ENCODE peak calls at places on chromosomes 4 and X, in six cellular contexts. O, V, E, I, A and H are unnamed samples.
A peak's percentile ranks its signal among the peaks of the same experiment; 100 is the strongest.

GRCh38 chr4:44713125-44713524 is 13.2 kb downstream of the GNPDA2 start:
- DNase-seq in O (no peak), V (no peak), E (no peak), I (no peak), A (no peak), H (no peak)

GRCh38 chr4:182245541-182246245 is 2.5 kb downstream of the TENM3 start:
- DNase-seq in O (no peak), V (peak; percentile 35), E (no peak), I (no peak), A (no peak), H (no peak)

GRCh38 chrX:15204130-15204751 is 65.6 kb downstream of the ASB9 start:
- DNase-seq in O (no peak), V (no peak), E (no peak), I (no peak), A (no peak), H (peak; percentile 30)

GRCh38 chr4:5955856-5956255 is 62.4 kb downstream of the C4orf50 start:
- DNase-seq in O (no peak), V (no peak), E (no peak), I (no peak), A (no peak), H (peak; percentile 3)

GRCh38 chr4:124202106-124202505 is 510.4 kb downstream of the ANKRD50 start:
- DNase-seq in O (no peak), V (peak; percentile 70), E (no peak), I (no peak), A (peak; percentile 59), H (no peak)

GRCh38 chr4:88690355-88690754 is 7.3 kb downstream of the NAP1L5 start:
- DNase-seq in O (no peak), V (peak; percentile 82), E (no peak), I (peak; percentile 33), A (peak; percentile 80), H (no peak)

GRCh38 chrX:20053537-20053936 is 62.7 kb upstream of the BCLAF3 start:
- DNase-seq in O (no peak), V (no peak), E (no peak), I (no peak), A (no peak), H (no peak)

GRCh38 chr4:15805583-15806517 is 27.7 kb downstream of the CD38 start:
- DNase-seq in O (no peak), V (peak; percentile 70), E (peak; percentile 30), I (peak; percentile 79), A (peak; percentile 80), H (peak; percentile 27)

GRCh38 chrX:86383681-86384540 is 235.7 kb downstream of the DACH2 start:
- DNase-seq in O (no peak), V (no peak), E (no peak), I (no peak), A (no peak), H (no peak)

GRCh38 chrX:3219667-3220066 is 126.8 kb downstream of the MXRA5 start:
- DNase-seq in O (no peak), V (no peak), E (no peak), I (no peak), A (no peak), H (no peak)

GRCh38 chr4:175435437-175435836 is 376.6 kb downstream of the GPM6A start:
- DNase-seq in O (no peak), V (no peak), E (no peak), I (no peak), A (no peak), H (no peak)

GRCh38 chr4:151537726-151538125 is 128.8 kb downstream of the FHIP1A start:
- DNase-seq in O (no peak), V (peak; percentile 51), E (no peak), I (no peak), A (peak; percentile 53), H (no peak)

GRCh38 chrX:23694606-23695005 is 27.3 kb downstream of the PRDX4 start:
- DNase-seq in O (no peak), V (peak; percentile 62), E (peak; percentile 49), I (peak; percentile 72), A (peak; percentile 68), H (peak; percentile 8)

GRCh38 chr4:80422727-80423404 is 87.3 kb downstream of the CFAP299 start:
- DNase-seq in O (no peak), V (no peak), E (no peak), I (peak; percentile 6), A (no peak), H (no peak)

GRCh38 chrX:30488092-30488491 is 89.5 kb downstream of the TASL start:
- DNase-seq in O (no peak), V (peak; percentile 37), E (no peak), I (peak; percentile 43), A (peak; percentile 32), H (peak; percentile 15)

GRCh38 chrX:29872831-29873230 is 342.5 kb upstream of the MAGEB2 start:
- DNase-seq in O (no peak), V (no peak), E (no peak), I (no peak), A (no peak), H (no peak)

GRCh38 chr4:107640157-107640556 is 79.9 kb downstream of the PAPSS1 start:
- DNase-seq in O (no peak), V (no peak), E (no peak), I (peak; percentile 5), A (no peak), H (no peak)

GRCh38 chr4:188403272-188403671 is 264.0 kb downstream of the TRIML1 start:
- DNase-seq in O (no peak), V (peak; percentile 37), E (no peak), I (no peak), A (no peak), H (no peak)

GRCh38 chr4:82623284-82623683 is 61.5 kb upstream of the TMEM150C start:
- DNase-seq in O (no peak), V (peak; percentile 7), E (no peak), I (no peak), A (no peak), H (no peak)

GRCh38 chrX:7318246-7318645 is 170.3 kb upstream of the PUDP start:
- DNase-seq in O (no peak), V (peak; percentile 7), E (no peak), I (no peak), A (peak; percentile 18), H (no peak)

GRCh38 chrX:17040711-17041110 is 94.3 kb downstream of the REPS2 start:
- DNase-seq in O (no peak), V (no peak), E (no peak), I (peak; percentile 60), A (no peak), H (no peak)

GRCh38 chr4:137881641-137882040 is 349.3 kb upstream of the PCDH18 start:
- DNase-seq in O (no peak), V (no peak), E (no peak), I (no peak), A (no peak), H (no peak)

GRCh38 chr4:176981074-176981473 is 188.4 kb upstream of the VEGFC start:
- DNase-seq in O (no peak), V (peak; percentile 12), E (no peak), I (no peak), A (peak; percentile 47), H (no peak)

DNA sequence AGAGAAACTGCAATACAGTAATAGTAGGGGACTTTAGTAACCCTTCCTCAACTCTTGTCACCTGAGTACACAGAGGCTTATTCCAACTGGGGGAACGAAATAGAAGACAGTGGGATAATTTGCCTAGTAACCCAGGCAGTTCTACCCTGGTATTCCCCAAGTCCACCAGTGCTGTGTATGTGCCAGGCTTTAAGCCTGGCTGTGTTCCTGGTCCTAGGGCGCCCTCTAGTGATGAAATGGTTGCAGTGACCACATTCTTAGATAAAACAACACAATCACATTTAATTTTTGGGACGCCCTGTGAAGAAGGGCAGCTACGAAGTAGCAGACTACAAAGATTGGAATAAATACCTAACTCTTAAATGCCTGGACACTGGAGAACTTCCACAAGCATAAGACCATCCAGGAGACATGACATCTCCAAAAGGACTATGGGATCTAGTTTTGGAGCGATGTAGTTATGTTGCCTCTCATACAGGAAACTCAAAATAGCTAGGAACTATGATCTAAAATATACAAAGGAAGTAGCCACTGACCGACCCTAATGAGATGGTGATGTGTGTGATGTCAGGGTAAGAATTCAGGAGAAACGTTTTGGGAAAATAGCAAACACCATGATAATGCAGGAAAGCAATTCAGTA is 288.5 kb upstream of the ZCCHC13 start:
- DNase-seq in O (no peak), V (peak; percentile 81), E (peak; percentile 31), I (peak; percentile 80), A (peak; percentile 78), H (peak; percentile 13)
- TF ChIP-seq CTCF in O (peak; percentile 51), V (peak; percentile 91), E (peak; percentile 85), I (peak; percentile 90), A (peak; percentile 69), H (peak; percentile 65)

GRCh38 chr4:157076578-157076947 is 613 bp downstream of the GLRB start:
- DNase-seq in O (no peak), V (no peak), E (no peak), I (peak; percentile 12), A (no peak), H (no peak)
- H3K4me3 ChIP-seq in O (peak overlapping the region; percentile 84), V (peak overlapping the region; percentile 69), E (peak overlapping the region; percentile 54), I (peak overlapping the region; percentile 92), A (peak overlapping the region; percentile 79), H (no peak overlapping the region)

GRCh38 chr4:1092983-1093361 is 20.4 kb downstream of the RNF212 start:
- DNase-seq in O (no peak), V (no peak), E (no peak), I (no peak), A (no peak), H (no peak)

GRCh38 chr4:1091561-1091995 is 21.8 kb downstream of the RNF212 start:
- DNase-seq in O (no peak), V (no peak), E (no peak), I (no peak), A (no peak), H (no peak)

GRCh38 chr4:1093391-1094335 is 19.7 kb downstream of the RNF212 start:
- DNase-seq in O (peak; percentile 40), V (no peak), E (no peak), I (no peak), A (no peak), H (no peak)

GRCh38 chr4:1090465-1091440 is 22.6 kb downstream of the RNF212 start:
- DNase-seq in O (no peak), V (no peak), E (no peak), I (no peak), A (no peak), H (no peak)

GRCh38 chr4:1092026-1092982 is 21.1 kb downstream of the RNF212 start:
- DNase-seq in O (no peak), V (no peak), E (no peak), I (no peak), A (no peak), H (no peak)
- TF ChIP-seq CTCF in O (no peak), V (peak; percentile 6), E (no peak), I (no peak), A (no peak), H (peak; percentile 27)

DNA sequence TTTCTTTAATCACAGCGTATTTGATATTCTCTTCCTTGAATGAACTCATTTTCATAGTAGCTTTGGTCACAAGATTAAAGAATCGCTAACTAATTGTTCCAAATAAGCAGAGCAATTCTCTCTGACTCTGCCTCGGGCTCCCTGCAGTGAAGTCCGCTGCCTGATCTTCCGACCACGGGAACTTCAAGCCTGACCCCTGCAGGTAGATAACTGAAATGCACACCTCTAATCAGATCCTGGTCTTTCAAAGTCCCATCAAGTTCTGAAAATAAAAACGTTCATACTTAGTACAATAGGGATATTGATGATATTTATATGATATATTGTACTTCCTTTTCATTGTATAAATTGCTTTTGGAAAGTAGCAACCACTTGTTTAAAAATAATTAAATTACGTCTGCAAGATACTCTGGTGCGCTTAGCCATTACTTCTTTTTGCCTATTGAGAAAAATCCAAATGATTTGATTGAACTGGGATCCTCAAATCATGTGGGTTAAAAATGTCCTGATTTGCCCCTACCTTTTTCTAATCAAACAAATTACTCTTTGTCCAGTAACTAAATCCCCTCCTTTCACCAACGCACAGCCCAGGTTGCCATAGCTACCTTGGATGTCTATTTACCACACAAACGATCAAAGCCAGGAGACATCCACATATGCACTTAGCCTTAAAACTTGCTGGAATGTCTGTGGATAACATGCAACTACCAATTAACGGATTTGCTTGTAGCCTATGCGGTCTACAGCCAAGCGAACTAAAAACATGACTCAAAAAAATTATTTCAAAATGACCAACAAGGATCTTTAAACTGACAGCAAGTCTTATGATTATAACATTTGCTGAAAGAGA is 4.2 kb downstream of the MID1 start:
- DNase-seq in O (no peak), V (peak; percentile 67), E (peak; percentile 38), I (peak; percentile 69), A (peak; percentile 68), H (no peak)
- H3K4me3 ChIP-seq in O (no peak overlapping the region), V (no peak overlapping the region), E (no peak overlapping the region), I (peak overlapping the region; percentile 86), A (no peak overlapping the region), H (no peak overlapping the region)